ENCODE peak calls at places on chromosomes 13 and 19, in four cellular contexts. R, Q, C and X are unnamed samples.

GRCh38 chr13:113845055-113845454 is 18.8 kb downstream of the GAS6 start:
- DNase-seq in R (no peak), Q (no peak), C (no peak), X (no peak)

GRCh38 chr13:20546559-20546958 is 20.4 kb upstream of the IFT88 start:
- DNase-seq in R (no peak), Q (no peak), C (no peak), X (no peak)

GRCh38 chr19:53549354-53549753 is 11.4 kb downstream of the ZNF331 start:
- DNase-seq in R (no peak), Q (no peak), C (no peak), X (no peak)

GRCh38 chr19:31346660-31347059 is 2.6 kb downstream of the TSHZ3 start:
- DNase-seq in R (no peak), Q (no peak), C (no peak), X (no peak)

GRCh38 chr13:99354371-99354951 is 47.3 kb upstream of the GPR183 start:
- DNase-seq in R (no peak), Q (no peak), C (peak; percentile 66), X (no peak)

GRCh38 chr19:45526143-45526542 is 18.9 kb downstream of the VASP start:
- DNase-seq in R (peak; percentile 76), Q (no peak), C (no peak), X (no peak)

GRCh38 chr13:36553501-36553900 is 120.3 kb upstream of the SERTM1 start:
- DNase-seq in R (no peak), Q (no peak), C (no peak), X (no peak)

GRCh38 chr13:111598751-111599150 is 278.3 kb downstream of the TEX29 start:
- DNase-seq in R (no peak), Q (no peak), C (no peak), X (no peak)

GRCh38 chr19:49422407-49423277 is 599 bp downstream of the PTH2 start:
- DNase-seq in R (peak; percentile 90), Q (no peak), C (no peak), X (no peak)

GRCh38 chr19:43532571-43532961 is 422 bp upstream of the ZNF575 start:
- DNase-seq in R (no peak), Q (no peak), C (no peak), X (no peak)

GRCh38 chr19:18205180-18205915 is 1.5 kb upstream of the RAB3A start:
- DNase-seq in R (peak; percentile 87), Q (no peak), C (no peak), X (peak; percentile 72)

GRCh38 chr19:12617646-12618045 is 6.9 kb downstream of the ZNF791 start:
- DNase-seq in R (no peak), Q (no peak), C (no peak), X (no peak)

GRCh38 chr13:109773786-109774185 is 12.6 kb downstream of the IRS2 start:
- DNase-seq in R (no peak), Q (no peak), C (no peak), X (no peak)

GRCh38 chr13:50893211-50893852 is 16.3 kb upstream of the RNASEH2B start:
- DNase-seq in R (no peak), Q (no peak), C (no peak), X (no peak)

GRCh38 chr19:34960103-34960805 is 3.8 kb downstream of the ZNF792 start:
- DNase-seq in R (no peak), Q (no peak), C (no peak), X (no peak)

GRCh38 chr13:107822006-107822405 is 393.3 kb downstream of the LIG4 start:
- DNase-seq in R (no peak), Q (no peak), C (no peak), X (no peak)

GRCh38 chr19:48966541-48967345 is 1.6 kb downstream of the FTL start:
- DNase-seq in R (peak; percentile 70), Q (no peak), C (no peak), X (no peak)

GRCh38 chr13:106602178-106602577 is 34.2 kb upstream of the ARGLU1 start:
- DNase-seq in R (no peak), Q (no peak), C (no peak), X (no peak)

GRCh38 chr13:100528353-100528752 is 60.2 kb downstream of the GGACT start:
- DNase-seq in R (no peak), Q (no peak), C (no peak), X (no peak)

GRCh38 chr19:8451885-8452284 is 7.1 kb downstream of the HNRNPM start:
- DNase-seq in R (no peak), Q (no peak), C (no peak), X (no peak)

GRCh38 chr13:33251131-33251629 is 34.4 kb downstream of the STARD13 start:
- DNase-seq in R (no peak), Q (no peak), C (peak; percentile 41), X (no peak)

GRCh38 chr13:36357231-36357630 is 11.0 kb upstream of the SPART start:
- DNase-seq in R (no peak), Q (no peak), C (no peak), X (no peak)

GRCh38 chr13:50919291-50919690 is 9.7 kb downstream of the RNASEH2B start:
- DNase-seq in R (no peak), Q (no peak), C (no peak), X (no peak)

GRCh38 chr19:35357867-35358573 is at the start of gene FFAR3:
- DNase-seq in R (no peak), Q (peak; percentile 45), C (no peak), X (no peak)

GRCh38 chr19:6059996-6060599 is 50.2 kb downstream of the RFX2 start:
- DNase-seq in R (no peak), Q (no peak), C (no peak), X (no peak)

GRCh38 chr19:43395561-43395960 is 19.1 kb upstream of the TEX101 start:
- DNase-seq in R (no peak), Q (no peak), C (no peak), X (no peak)

GRCh38 chr19:50975766-50976165 is 6.4 kb upstream of the KLK6 start:
- DNase-seq in R (no peak), Q (no peak), C (no peak), X (no peak)

GRCh38 chr19:29509456-29509855 is 16.3 kb upstream of the VSTM2B start:
- DNase-seq in R (no peak), Q (no peak), C (no peak), X (no peak)

GRCh38 chr13:93413972-93414717 is 187.5 kb downstream of the GPC6 start:
- DNase-seq in R (no peak), Q (no peak), C (no peak), X (no peak)

GRCh38 chr19:12913011-12913561 is 6.0 kb downstream of the SYCE2 start:
- DNase-seq in R (peak; percentile 24), Q (no peak), C (no peak), X (no peak)

GRCh38 chr19:1259873-1260748 is 9.0 kb upstream of the CIRBP start:
- DNase-seq in R (no peak), Q (peak; percentile 56), C (no peak), X (no peak)

GRCh38 chr19:47075941-47076340 is 27.5 kb upstream of the TMEM160 start:
- DNase-seq in R (no peak), Q (no peak), C (no peak), X (no peak)

GRCh38 chr13:51879133-51879532 is 17.4 kb downstream of the CCDC70 start:
- DNase-seq in R (no peak), Q (no peak), C (no peak), X (no peak)

GRCh38 chr19:45450042-45450380 is 17.8 kb upstream of the FOSB start:
- DNase-seq in R (peak; percentile 74), Q (peak; percentile 75), C (no peak), X (no peak)

GRCh38 chr19:41351339-41352245 is 2.1 kb downstream of the TGFB1 start:
- DNase-seq in R (peak; percentile 84), Q (peak; percentile 87), C (no peak), X (peak; percentile 81)

GRCh38 chr13:52749446-52749845 is 9.8 kb upstream of the CNMD start:
- DNase-seq in R (no peak), Q (no peak), C (no peak), X (no peak)

GRCh38 chr19:6720369-6721112 is at the start of gene C3:
- DNase-seq in R (peak; percentile 44), Q (no peak), C (no peak), X (no peak)

DNA sequence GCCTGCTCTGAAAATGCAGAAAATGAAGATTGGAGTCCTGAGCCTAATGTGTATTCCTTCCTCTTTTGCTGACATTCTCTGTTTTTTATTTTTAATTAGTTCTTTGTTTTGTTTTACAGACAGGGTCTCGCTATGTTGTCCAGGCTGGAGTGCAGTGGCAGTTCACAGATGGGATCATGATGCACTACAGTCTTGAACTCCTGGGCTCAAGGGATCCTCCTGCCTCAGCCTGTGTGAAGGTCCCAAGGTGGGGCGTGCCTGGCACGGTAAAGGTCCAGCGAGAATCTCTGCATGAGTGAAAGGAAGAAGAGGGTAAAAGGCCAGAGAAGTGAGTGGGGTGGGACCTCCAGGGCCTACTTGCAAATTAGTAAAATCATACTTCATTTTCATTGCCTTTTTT is 34.3 kb upstream of the DGKH start:
- DNase-seq in R (no peak), Q (no peak), C (no peak), X (no peak)
- TF ChIP-seq SPI1 in R (no peak), Q (no peak), C (no peak), X (no peak)

DNA sequence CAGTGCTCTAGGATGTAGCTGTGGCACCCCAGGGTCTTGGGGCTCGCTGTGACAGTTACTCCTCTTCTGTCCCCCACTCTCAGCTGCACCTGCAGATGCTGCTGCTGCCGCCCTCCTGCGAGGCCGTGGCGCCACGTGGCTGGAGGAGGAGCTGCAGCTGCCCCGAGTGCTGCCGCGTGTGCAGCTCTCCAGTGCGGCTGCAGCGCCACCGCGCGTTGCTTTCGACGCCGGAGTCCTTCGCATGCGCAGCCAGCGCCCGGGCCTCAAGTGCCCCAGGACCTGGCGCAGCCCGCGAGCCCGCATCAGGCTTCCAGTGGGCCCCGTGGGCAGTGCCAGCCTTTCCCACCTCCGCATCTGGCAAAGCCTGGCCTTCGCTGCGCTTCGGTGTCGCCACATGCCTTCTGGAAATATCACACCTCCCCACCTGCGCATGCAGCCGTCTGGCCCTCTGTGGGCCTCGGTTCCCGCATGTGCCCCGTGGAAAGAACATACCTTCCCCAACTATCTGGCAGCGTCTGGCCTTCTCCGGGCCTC is 692 bp upstream of the ZNF580 start:
- DNase-seq in R (peak; percentile 81), Q (no peak), C (no peak), X (no peak)
- TF ChIP-seq SPI1 in R (no peak), Q (no peak), C (no peak), X (no peak)

GRCh38 chr13:46374710-46375109 is 12.3 kb downstream of the RUBCNL start:
- DNase-seq in R (peak; percentile 21), Q (peak; percentile 72), C (no peak), X (no peak)

GRCh38 chr13:46378411-46378810 is 8.6 kb downstream of the RUBCNL start:
- DNase-seq in R (peak; percentile 6), Q (peak; percentile 79), C (no peak), X (no peak)

GRCh38 chr13:46373623-46374022 is 13.4 kb downstream of the RUBCNL start:
- DNase-seq in R (no peak), Q (no peak), C (no peak), X (no peak)

GRCh38 chr13:46380242-46380641 is 6.8 kb downstream of the RUBCNL start:
- DNase-seq in R (no peak), Q (no peak), C (no peak), X (no peak)

GRCh38 chr13:46377554-46377953 is 9.5 kb downstream of the RUBCNL start:
- DNase-seq in R (no peak), Q (peak; percentile 72), C (no peak), X (no peak)
- TF ChIP-seq SPI1 in R (no peak), Q (peak; percentile 70), C (peak; percentile 80), X (peak; percentile 88)

GRCh38 chr19:15672580-15673175 is at the start of gene CYP4F12:
- DNase-seq in R (peak; percentile 57), Q (no peak), C (no peak), X (no peak)
- TF ChIP-seq SPI1 in R (no peak), Q (no peak), C (no peak), X (no peak)